ENCODE peak calls at places on chromosomes 11 and 22, in seven cellular contexts. X is uterus, Z is Peyer's patch, W is glutamatergic neuron, S is Caco-2, T is WTC11, I is HFFc6. P is an unnamed sample.

GRCh38 chr11:20112291-20113146 is 47.8 kb downstream of the DBX1 start:
- DNase-seq in X (peak), Z (peak), W (no peak), S (peak), T (no peak), I (peak), P (peak)

GRCh38 chr11:75301131-75301530 is 50.3 kb downstream of the ARRB1 start:
- DNase-seq in X (no peak), Z (no peak), W (no peak), S (no peak), T (no peak), I (no peak), P (no peak)

GRCh38 chr11:75450826-75451783 is 18.1 kb upstream of the KLHL35 start:
- DNase-seq in X (no peak), Z (no peak), W (peak), S (peak), T (peak), I (no peak), P (no peak)

GRCh38 chr11:96049426-96049825 is 125.5 kb upstream of the MTMR2 start:
- DNase-seq in X (no peak), Z (no peak), W (no peak), S (no peak), T (no peak), I (peak), P (peak)

GRCh38 chr11:70384486-70385152 is 13.7 kb upstream of the CTTN start:
- DNase-seq in X (no peak), Z (no peak), W (no peak), S (no peak), T (no peak), I (no peak), P (no peak)

GRCh38 chr22:19825904-19826618 is 28.6 kb downstream of the GNB1L start:
- DNase-seq in X (no peak), Z (no peak), W (no peak), S (no peak), T (no peak), I (no peak), P (no peak)

GRCh38 chr22:41021039-41021654 is 70.0 kb downstream of the RBX1 start:
- DNase-seq in X (peak), Z (peak), W (peak), S (peak), T (peak), I (no peak), P (peak)

GRCh38 chr11:104380358-104380757 is 216.4 kb upstream of the PDGFD start:
- DNase-seq in X (no peak), Z (no peak), W (no peak), S (no peak), T (no peak), I (no peak), P (no peak)

GRCh38 chr11:13462928-13463778 is at the start of gene BTBD10:
- DNase-seq in X (peak), Z (peak), W (peak), S (peak), T (peak), I (peak), P (peak)

GRCh38 chr11:13463779-13464290 is 813 bp upstream of the BTBD10 start:
- DNase-seq in X (no peak), Z (no peak), W (no peak), S (no peak), T (no peak), I (peak), P (no peak)

GRCh38 chr11:13468750-13469149 is 5.7 kb upstream of the BTBD10 start:
- DNase-seq in X (no peak), Z (no peak), W (no peak), S (peak), T (no peak), I (no peak), P (no peak)

GRCh38 chr11:13462311-13462927 is 603 bp downstream of the BTBD10 start:
- DNase-seq in X (no peak), Z (no peak), W (peak), S (peak), T (peak), I (peak), P (peak)

DNA sequence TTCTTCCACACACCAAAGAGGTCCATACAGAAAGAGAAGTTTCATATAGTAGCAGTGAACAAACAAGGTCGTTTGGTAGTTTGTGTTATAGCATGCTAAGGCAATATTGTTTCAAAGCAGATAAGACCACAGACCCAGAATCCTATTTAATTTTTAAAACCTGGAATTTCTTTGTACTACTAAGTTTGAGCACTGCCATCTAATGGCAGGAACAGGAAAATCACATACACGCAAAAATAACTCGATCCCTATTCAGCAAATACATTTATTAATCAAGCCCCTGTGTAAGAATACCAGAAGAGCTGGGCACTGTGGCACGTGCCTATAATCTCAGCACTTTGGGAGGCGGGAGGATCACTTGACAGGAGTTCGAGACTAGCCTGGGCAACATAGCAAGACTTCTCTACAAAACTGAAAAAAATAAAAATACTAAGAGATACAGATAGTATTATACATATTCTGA is 2.9 kb upstream of the BTBD10 start:
- DNase-seq in X (no peak), Z (no peak), W (no peak), S (peak), T (no peak), I (peak), P (peak)
- TF ChIP-seq CTCF in X (peak), Z (peak), W (peak), S (peak), T (no peak), I (peak), P (peak)

GRCh38 chr11:126105748-126106080 is 43.0 kb upstream of the CDON start:
- DNase-seq in X (no peak), Z (no peak), W (no peak), S (no peak), T (no peak), I (no peak), P (no peak)
- TF ChIP-seq CTCF in X (no peak), Z (no peak), W (no peak), S (no peak), T (no peak), I (no peak), P (no peak)

GRCh38 chr11:127332896-127333295 is 332.3 kb upstream of the KIRREL3 start:
- DNase-seq in X (no peak), Z (no peak), W (no peak), S (no peak), T (no peak), I (no peak), P (no peak)
- TF ChIP-seq CTCF in X (no peak), Z (no peak), W (no peak), S (no peak), T (no peak), I (no peak), P (no peak)

GRCh38 chr11:119728226-119728626 is 774 bp downstream of the NECTIN1 start:
- DNase-seq in X (no peak), Z (no peak), W (no peak), S (peak), T (no peak), I (no peak), P (no peak)

GRCh38 chr11:119726585-119727522 is 2.1 kb downstream of the NECTIN1 start:
- DNase-seq in X (no peak), Z (no peak), W (no peak), S (no peak), T (peak), I (no peak), P (no peak)

GRCh38 chr11:119728651-119729580 is at the start of gene NECTIN1:
- DNase-seq in X (peak), Z (peak), W (peak), S (peak), T (peak), I (peak), P (peak)

GRCh38 chr11:119726150-119726553 is 2.8 kb downstream of the NECTIN1 start:
- DNase-seq in X (no peak), Z (no peak), W (no peak), S (no peak), T (no peak), I (no peak), P (no peak)

DNA sequence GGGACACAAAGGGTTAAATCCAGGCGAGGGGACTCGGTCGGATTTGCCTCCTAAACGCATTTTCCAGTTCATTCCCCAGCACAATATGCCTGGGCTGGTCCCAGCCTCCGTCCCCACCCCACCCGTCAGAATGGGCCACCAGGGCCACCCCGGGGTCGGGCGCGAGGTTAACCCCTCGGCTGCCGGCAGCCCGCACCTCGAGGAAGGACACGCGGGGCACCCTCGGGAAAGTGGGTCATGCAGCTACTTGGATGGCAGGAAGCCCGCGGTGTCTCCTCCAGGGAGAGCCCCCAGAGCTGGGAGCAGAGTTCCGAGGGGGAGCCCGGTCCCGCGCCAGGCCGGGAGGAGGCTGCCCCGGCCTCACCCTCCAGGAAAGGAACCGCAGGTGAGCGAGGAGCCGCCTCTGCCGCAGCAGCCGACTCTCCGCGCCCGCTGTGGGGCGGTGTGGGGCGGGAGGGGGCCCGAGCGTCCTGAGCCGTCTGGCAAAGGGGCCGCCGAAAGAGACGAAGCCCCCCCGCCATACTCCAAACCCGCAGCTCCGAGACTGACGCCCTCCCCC is 1.4 kb downstream of the NECTIN1 start:
- DNase-seq in X (peak), Z (peak), W (peak), S (peak), T (peak), I (no peak), P (peak)
- TF ChIP-seq CTCF in X (peak), Z (no peak), W (no peak), S (peak), T (no peak), I (peak), P (peak)

GRCh38 chr11:117519590-117519989 is 191.9 kb downstream of the CEP164 start:
- DNase-seq in X (no peak), Z (no peak), W (no peak), S (no peak), T (no peak), I (no peak), P (no peak)

GRCh38 chr11:117518455-117518854 is 190.8 kb downstream of the CEP164 start:
- DNase-seq in X (no peak), Z (no peak), W (no peak), S (no peak), T (no peak), I (no peak), P (no peak)

GRCh38 chr11:117519170-117519569 is 191.5 kb downstream of the CEP164 start:
- DNase-seq in X (no peak), Z (peak), W (no peak), S (peak), T (no peak), I (no peak), P (peak)

GRCh38 chr11:117520966-117521365 is 193.3 kb downstream of the CEP164 start:
- DNase-seq in X (no peak), Z (no peak), W (no peak), S (no peak), T (no peak), I (no peak), P (no peak)

GRCh38 chr11:117520201-117520600 is 192.5 kb downstream of the CEP164 start:
- DNase-seq in X (no peak), Z (no peak), W (no peak), S (no peak), T (no peak), I (peak), P (peak)
- TF ChIP-seq CTCF in X (no peak), Z (no peak), W (no peak), S (no peak), T (no peak), I (no peak), P (no peak)

DNA sequence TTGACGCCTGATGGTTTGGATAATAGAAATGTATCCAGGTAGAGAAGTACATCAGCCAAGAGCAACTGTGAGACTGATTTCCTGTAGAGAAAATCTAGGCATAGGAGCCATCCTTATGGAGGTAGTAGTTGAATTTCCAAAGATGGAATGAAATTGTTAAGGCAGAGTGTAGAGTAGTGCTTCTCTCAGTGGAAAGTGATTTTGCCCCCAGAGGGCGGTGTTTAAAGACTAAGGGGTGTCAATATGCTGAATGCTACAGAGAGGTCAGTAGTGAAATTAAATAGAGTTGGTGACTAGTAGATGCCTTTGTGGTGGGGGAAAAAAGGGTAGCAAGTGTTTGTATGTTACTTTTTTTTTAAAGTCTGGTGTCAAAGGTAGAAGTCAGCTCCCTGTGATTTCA is 54.5 kb downstream of the TRIM44 start:
- DNase-seq in X (no peak), Z (no peak), W (peak), S (peak), T (peak), I (no peak), P (peak)
- TF ChIP-seq CTCF in X (no peak), Z (no peak), W (no peak), S (no peak), T (no peak), I (peak), P (peak)

DNA sequence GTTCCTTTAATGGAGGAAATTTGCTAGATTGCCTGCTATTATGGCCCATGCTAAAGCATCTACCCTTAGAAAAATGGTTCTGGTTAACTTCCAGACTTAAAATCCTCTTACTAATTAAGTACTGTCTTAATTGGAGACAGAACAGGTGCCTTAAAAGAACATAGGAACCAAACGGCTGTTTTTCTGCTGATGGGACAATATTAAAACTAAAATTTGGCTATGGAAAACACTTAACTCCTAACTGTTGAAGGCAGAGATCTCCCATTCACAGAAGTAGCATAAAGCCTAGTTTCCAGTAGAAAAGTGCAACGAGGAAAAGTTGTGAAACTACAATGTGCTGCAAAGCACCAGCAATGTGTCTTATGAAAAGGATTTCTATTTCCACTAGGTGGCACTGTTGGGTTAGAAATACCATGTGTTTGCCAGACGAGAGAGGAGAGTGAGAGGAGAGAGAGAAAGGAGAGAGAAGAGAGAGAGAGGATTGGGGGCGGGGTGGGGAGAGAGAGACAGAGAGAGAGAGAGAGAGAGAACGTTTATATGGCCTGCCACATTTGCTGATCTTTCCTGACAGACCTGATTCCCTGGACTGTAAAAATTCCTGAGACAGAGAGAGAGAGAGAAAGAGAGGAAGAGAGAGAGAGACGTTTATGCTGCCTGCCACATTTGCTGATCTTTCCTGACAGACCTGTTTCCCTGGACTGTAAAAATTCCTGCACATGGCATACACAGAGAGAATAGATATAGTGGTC is 51.5 kb downstream of the FAM181B start:
- DNase-seq in X (no peak), Z (no peak), W (no peak), S (peak), T (peak), I (peak), P (peak)
- TF ChIP-seq CTCF in X (peak), Z (no peak), W (peak), S (peak), T (peak), I (peak), P (peak)

DNA sequence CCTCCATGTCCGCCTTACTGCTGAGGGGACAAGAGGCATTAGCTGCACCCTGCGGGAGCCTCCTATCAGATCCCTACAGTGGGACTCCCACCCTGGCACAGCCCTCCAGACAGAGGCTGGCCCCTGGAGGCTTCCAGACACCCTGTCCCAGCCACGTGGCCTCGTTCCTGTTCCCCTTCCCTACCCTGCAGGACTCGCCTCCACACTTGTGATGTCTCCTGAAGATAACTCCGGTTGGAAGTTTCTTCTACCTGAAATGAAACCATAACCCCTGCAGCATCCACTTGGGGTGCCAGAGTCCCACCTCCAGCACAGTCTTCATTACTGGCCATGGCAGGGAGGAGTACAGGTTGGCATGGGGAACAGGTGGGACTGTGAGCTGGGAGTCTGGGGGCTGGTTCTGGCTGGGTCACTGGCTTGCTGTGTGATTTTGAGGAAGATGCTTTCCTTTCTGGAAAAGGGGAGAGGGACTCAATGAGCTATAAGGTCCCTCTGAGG is 4.9 kb upstream of the SH3BP1 start:
- DNase-seq in X (no peak), Z (no peak), W (no peak), S (no peak), T (no peak), I (no peak), P (no peak)
- TF ChIP-seq CTCF in X (peak), Z (no peak), W (peak), S (no peak), T (no peak), I (peak), P (peak)